ENCODE peak calls at places on chromosomes 11 and 22, in nine cellular contexts. R is K562, T is HCT116, D is vagina, M is HepG2, O is GM23338, Q is breast epithelium, E is stomach, A is sigmoid colon. S is an unnamed sample. For H3K4me1, the result is how much of the 10 kb centered on the place peaks cover.

GRCh38 chr11:11344045-11344444 is 9.0 kb downstream of the CSNK2A3 start:
- DNase-seq in R (no peak), T (no peak), D (no peak), M (no peak), O (no peak), Q (no peak), E (no peak), A (no peak), S (no peak)

GRCh38 chr22:23176645-23177027 is 3.7 kb upstream of the BCR start:
- DNase-seq in R (no peak), T (no peak), D (no peak), M (no peak), O (no peak), Q (no peak), E (no peak), A (no peak), S (no peak)

GRCh38 chr11:22792497-22792896 is 37.1 kb downstream of the SVIP start:
- DNase-seq in R (peak), T (peak), D (no peak), M (peak), O (no peak), Q (no peak), E (no peak), A (no peak), S (no peak)

GRCh38 chr11:78927511-78927910 is 352.8 kb upstream of the NARS2 start:
- DNase-seq in R (no peak), T (no peak), D (no peak), M (no peak), O (no peak), Q (no peak), E (no peak), A (no peak), S (no peak)

GRCh38 chr22:46045459-46046298 is 68.7 kb upstream of the WNT7B start:
- DNase-seq in R (no peak), T (no peak), D (no peak), M (no peak), O (no peak), Q (peak), E (peak), A (peak), S (peak)

GRCh38 chr11:77093056-77093891 is 9.4 kb upstream of the OMP start:
- DNase-seq in R (no peak), T (no peak), D (no peak), M (no peak), O (no peak), Q (no peak), E (no peak), A (peak), S (no peak)

GRCh38 chr11:1864216-1864615 is 11.3 kb downstream of the LSP1 start:
- DNase-seq in R (no peak), T (no peak), D (no peak), M (no peak), O (no peak), Q (no peak), E (no peak), A (no peak), S (no peak)

GRCh38 chr22:38947321-38948112 is 9.9 kb upstream of the APOBEC3A start:
- DNase-seq in R (no peak), T (no peak), D (no peak), M (no peak), O (no peak), Q (no peak), E (no peak), A (peak), S (peak)

GRCh38 chr11:18011633-18012313 is 1.1 kb downstream of the SERGEF start:
- DNase-seq in R (peak), T (no peak), D (no peak), M (peak), O (no peak), Q (no peak), E (no peak), A (no peak), S (no peak)

GRCh38 chr22:37746366-37747089 is 49.7 kb downstream of the TRIOBP start:
- DNase-seq in R (no peak), T (no peak), D (no peak), M (no peak), O (no peak), Q (no peak), E (no peak), A (no peak), S (no peak)

GRCh38 chr11:61911124-61911700 is 6.2 kb downstream of the RAB3IL1 start:
- DNase-seq in R (no peak), T (no peak), D (no peak), M (no peak), O (no peak), Q (no peak), E (no peak), A (peak), S (peak)

GRCh38 chr11:126282361-126282741 is 542 bp upstream of the TIRAP start:
- DNase-seq in R (no peak), T (no peak), D (no peak), M (peak), O (peak), Q (no peak), E (peak), A (peak), S (no peak)

GRCh38 chr11:130124096-130124495 is 35.5 kb upstream of the ST14 start:
- DNase-seq in R (no peak), T (peak), D (no peak), M (peak), O (no peak), Q (no peak), E (peak), A (peak), S (no peak)

GRCh38 chr11:124867700-124868099 is 2.5 kb downstream of the ROBO3 start:
- DNase-seq in R (peak), T (peak), D (no peak), M (peak), O (peak), Q (no peak), E (no peak), A (peak), S (no peak)

GRCh38 chr11:119684361-119685072 is 44.5 kb downstream of the NECTIN1 start:
- DNase-seq in R (peak), T (no peak), D (no peak), M (peak), O (no peak), Q (no peak), E (no peak), A (no peak), S (no peak)

GRCh38 chr22:49370841-49371301 is 456.8 kb downstream of the BRD1 start:
- DNase-seq in R (no peak), T (no peak), D (no peak), M (no peak), O (no peak), Q (no peak), E (peak), A (no peak), S (peak)

GRCh38 chr22:49372111-49372529 is 455.6 kb downstream of the BRD1 start:
- DNase-seq in R (no peak), T (no peak), D (peak), M (no peak), O (no peak), Q (no peak), E (peak), A (no peak), S (peak)

GRCh38 chr22:49372530-49373288 is 455.0 kb downstream of the BRD1 start:
- DNase-seq in R (peak), T (peak), D (peak), M (peak), O (no peak), Q (peak), E (peak), A (no peak), S (peak)

GRCh38 chr22:49369726-49370717 is 457.7 kb downstream of the BRD1 start:
- DNase-seq in R (no peak), T (no peak), D (peak), M (no peak), O (no peak), Q (peak), E (peak), A (no peak), S (peak)

DNA sequence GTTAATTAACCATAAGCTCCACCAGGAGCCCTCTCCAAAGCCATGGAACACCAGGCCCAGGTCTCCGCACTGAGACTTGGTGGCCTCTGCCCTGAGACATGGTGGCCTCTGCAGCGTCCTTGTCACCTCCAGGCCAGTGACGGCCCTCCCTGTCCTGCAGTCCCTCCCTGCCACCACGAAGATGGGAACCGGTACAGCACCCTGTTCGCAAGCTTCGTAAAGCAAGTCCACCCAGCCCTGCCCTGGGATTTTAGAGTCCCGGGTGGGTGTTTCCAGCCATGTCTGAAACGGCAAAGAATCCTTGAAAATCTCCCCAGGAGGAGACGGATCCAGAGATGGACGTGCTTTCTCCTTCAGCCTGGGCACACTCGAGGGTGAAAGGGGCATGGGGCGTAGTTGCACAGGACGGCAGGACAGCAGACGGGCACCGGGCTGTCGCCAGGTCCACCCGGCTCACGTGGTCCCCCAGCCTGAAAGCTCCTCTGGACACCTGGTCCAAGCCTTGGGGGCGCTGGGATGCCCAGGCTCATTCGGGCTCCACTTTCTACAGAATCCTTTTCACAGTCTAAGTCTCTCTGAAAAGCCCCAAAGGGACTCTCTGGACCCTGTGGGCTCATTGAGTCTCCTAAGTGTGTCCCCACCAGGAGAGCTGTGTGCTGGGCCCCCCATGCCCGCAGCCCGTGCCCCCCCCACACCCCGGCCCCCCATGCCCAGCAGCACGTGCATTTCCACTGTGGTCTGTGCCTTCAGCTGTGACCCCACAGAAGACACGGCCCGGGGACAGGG is 456.2 kb downstream of the BRD1 start:
- DNase-seq in R (no peak), T (no peak), D (peak), M (no peak), O (no peak), Q (peak), E (peak), A (no peak), S (peak)
- TF ChIP-seq POLR2AphosphoS5 in R (no peak), T (no peak), D (no peak), M (no peak), O (no peak), Q (no peak), E (no peak), A (no peak), S (no peak)

DNA sequence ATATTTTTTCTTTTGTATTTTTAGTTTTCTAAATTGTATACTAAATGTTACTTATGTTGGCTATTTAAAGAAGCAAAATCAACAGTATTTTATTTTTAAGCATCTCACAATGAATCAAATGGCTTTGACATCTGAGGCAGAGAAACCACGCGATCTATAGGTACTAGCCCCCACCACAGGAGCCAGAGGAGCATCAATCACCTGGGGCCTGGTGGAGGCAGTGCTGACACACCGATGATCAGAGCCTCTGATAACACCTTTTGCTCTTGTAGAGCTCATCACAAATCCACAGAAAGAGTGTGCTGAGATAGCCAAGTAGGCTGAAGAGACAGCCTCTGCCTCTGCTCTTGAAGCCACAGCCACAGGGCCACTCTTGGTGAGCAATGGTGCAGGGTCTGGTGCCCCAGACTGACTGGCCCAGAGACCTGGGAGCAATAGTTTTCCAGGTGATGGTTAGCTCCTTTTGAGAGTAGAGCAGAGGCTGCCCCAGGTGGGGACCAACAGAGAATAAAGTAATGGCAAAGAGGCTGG is 25.2 kb downstream of the HIRA start:
- DNase-seq in R (no peak), T (no peak), D (no peak), M (no peak), O (no peak), Q (no peak), E (no peak), A (no peak), S (no peak)
- H3K4me1 ChIP-seq in R (under half), T (under half), D (under half), M (under half), O (under half), Q (under half), E (under half), A (under half), S (under half)

DNA sequence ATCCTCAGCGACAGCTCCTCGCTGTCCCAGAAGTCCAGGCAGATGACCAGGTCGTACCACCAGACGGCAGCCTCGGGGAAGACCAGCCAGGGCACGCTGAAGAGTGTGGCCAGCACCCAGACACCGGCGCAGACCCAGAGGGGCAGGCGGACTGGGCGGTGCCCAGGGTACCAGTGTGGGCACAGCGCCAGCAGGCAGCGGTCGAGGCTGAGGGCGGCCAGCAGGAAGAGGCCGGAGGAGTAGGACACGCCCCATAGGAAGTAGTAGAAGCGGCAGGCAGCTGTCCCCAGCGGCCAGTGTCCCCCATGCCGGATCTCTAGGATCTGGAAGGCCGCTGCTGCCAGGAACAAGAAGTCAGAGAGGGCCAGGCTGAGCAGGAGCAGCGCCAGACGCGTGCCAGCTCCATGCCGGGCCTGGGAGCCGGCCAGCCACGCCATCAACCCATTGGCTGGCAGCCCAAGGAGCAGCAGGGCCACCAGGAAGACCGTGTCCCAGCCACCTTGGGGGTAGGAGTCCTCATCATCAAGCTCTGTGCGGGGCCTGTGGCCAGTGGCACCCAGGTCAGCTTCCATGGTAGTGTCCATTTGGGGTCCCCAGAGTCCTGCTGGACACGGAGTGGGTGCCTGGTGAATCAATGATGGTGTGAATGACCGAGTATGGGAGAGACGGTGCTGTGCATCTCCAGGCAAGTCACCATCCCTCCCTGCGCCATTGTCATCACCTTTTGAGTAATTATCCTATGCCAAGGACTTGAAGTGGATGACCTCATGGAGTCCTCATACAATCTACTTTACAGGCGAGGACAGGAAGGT is at the start of gene GPR152:
- DNase-seq in R (no peak), T (no peak), D (no peak), M (no peak), O (no peak), Q (no peak), E (peak), A (no peak), S (no peak)
- H3K4me3 ChIP-seq in R (no peak), T (no peak), D (no peak), M (peak), O (no peak), Q (peak), E (peak), A (no peak), S (no peak)

GRCh38 chr11:121369366-121369765 is 76.8 kb downstream of the SC5D start:
- DNase-seq in R (no peak), T (no peak), D (no peak), M (no peak), O (no peak), Q (no peak), E (no peak), A (no peak), S (no peak)

GRCh38 chr11:121376135-121376534 is 76.0 kb upstream of the SORL1 start:
- DNase-seq in R (no peak), T (no peak), D (no peak), M (no peak), O (no peak), Q (no peak), E (no peak), A (no peak), S (no peak)

GRCh38 chr11:121372028-121372427 is 79.5 kb downstream of the SC5D start:
- DNase-seq in R (no peak), T (no peak), D (no peak), M (no peak), O (no peak), Q (no peak), E (no peak), A (no peak), S (no peak)

GRCh38 chr11:121374286-121374985 is 77.7 kb upstream of the SORL1 start:
- DNase-seq in R (no peak), T (no peak), D (no peak), M (no peak), O (no peak), Q (no peak), E (no peak), A (no peak), S (no peak)

GRCh38 chr11:121372671-121373429 is 79.3 kb upstream of the SORL1 start:
- DNase-seq in R (no peak), T (no peak), D (no peak), M (no peak), O (peak), Q (no peak), E (no peak), A (no peak), S (no peak)
- TF ChIP-seq POLR2AphosphoS5 in R (no peak), T (no peak), D (no peak), M (no peak), O (no peak), Q (no peak), E (no peak), A (no peak), S (no peak)

DNA sequence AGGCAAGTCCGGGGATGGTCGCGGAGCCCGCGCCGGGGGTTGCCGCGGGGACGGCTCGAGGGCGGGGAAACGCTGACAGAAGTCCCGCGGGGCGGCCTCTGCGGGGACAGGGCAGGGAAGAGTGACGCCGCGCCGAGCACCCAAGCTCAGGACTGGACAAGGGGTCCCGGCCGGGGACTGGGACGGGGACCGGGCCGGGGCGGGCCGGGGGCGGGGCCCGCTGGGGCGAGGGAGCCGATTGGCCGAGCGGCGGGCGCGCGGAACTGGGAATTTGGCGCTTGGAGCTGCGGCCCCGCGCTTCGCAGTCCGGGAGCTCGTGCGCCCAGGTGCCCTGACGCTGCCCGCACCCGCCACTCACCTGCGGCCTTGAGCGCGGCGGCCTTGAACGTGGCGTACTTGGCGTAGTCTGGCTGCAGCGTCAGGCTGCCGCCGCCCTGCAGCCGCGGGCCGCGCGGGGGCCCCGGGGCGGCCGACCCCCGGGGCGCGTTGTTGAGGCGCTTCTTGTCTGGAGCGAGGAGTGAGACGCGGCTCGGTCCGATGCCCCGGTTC is 4.8 kb downstream of the SHISA8 start:
- DNase-seq in R (no peak), T (no peak), D (no peak), M (no peak), O (peak), Q (no peak), E (no peak), A (no peak), S (no peak)
- H3K4me1 ChIP-seq in R (under half), T (under half), D (under half), M (under half), O (under half), Q (under half), E (under half), A (under half), S (under half)

GRCh38 chr11:118621898-118622375 is 14.5 kb downstream of the PHLDB1 start:
- DNase-seq in R (no peak), T (no peak), D (no peak), M (no peak), O (no peak), Q (no peak), E (no peak), A (no peak), S (no peak)

GRCh38 chr11:118619444-118620205 is 12.2 kb downstream of the PHLDB1 start:
- DNase-seq in R (no peak), T (no peak), D (no peak), M (no peak), O (no peak), Q (no peak), E (no peak), A (peak), S (no peak)

GRCh38 chr11:118620529-118621070 is 13.2 kb downstream of the PHLDB1 start:
- DNase-seq in R (peak), T (no peak), D (no peak), M (peak), O (no peak), Q (no peak), E (no peak), A (no peak), S (no peak)

GRCh38 chr11:118622376-118623290 is 15.2 kb downstream of the PHLDB1 start:
- DNase-seq in R (no peak), T (peak), D (no peak), M (no peak), O (no peak), Q (peak), E (no peak), A (no peak), S (peak)

GRCh38 chr11:118621071-118621815 is 13.8 kb downstream of the PHLDB1 start:
- DNase-seq in R (peak), T (peak), D (no peak), M (peak), O (peak), Q (peak), E (peak), A (peak), S (peak)
- H3K4me3 ChIP-seq in R (peak), T (peak), D (peak), M (peak), O (peak), Q (peak), E (peak), A (peak), S (peak)